ENCODE peak calls at places on chromosomes 7 and 10, in eight cellular contexts. P, Y, F, N, M, C, W and R are unnamed samples.

GRCh38 chr7:104625956-104626355 is 297.6 kb downstream of the LHFPL3 start:
- DNase-seq in F (no peak), Y (no peak), P (no peak), M (no peak), W (no peak), C (no peak), N (no peak), R (no peak)

GRCh38 chr7:134188311-134188710 is 61.2 kb downstream of the LRGUK start:
- DNase-seq in F (no peak), C (no peak), P (no peak), N (no peak), M (no peak), W (no peak), Y (no peak), R (no peak)

GRCh38 chr10:97850446-97850845 is 803 bp downstream of the GOLGA7B start:
- DNase-seq in N (no peak), Y (no peak), W (no peak), P (no peak), F (no peak), C (no peak), M (no peak), R (no peak)

GRCh38 chr7:69448071-69448470 is 150.2 kb upstream of the AUTS2 start:
- DNase-seq in N (no peak), M (no peak), Y (no peak), W (peak), C (no peak), F (no peak), P (no peak), R (no peak)

GRCh38 chr7:2175514-2175913 is 57.2 kb downstream of the MAD1L1 start:
- DNase-seq in F (no peak), W (peak), M (peak), N (peak), Y (no peak), C (no peak), P (no peak), R (no peak)

GRCh38 chr7:32119790-32120196 is 49.6 kb upstream of the PDE1C start:
- DNase-seq in W (no peak), F (no peak), Y (no peak), C (no peak), N (no peak), M (no peak), P (no peak), R (no peak)

GRCh38 chr7:50069613-50070012 is 23.4 kb downstream of the ZPBP start:
- DNase-seq in W (peak), M (no peak), C (peak), P (no peak), N (peak), Y (peak), F (no peak), R (no peak)

GRCh38 chr7:115724400-115725056 is 306.0 kb downstream of the TFEC start:
- DNase-seq in P (no peak), F (no peak), W (no peak), N (no peak), M (no peak), C (no peak), Y (no peak), R (no peak)

GRCh38 chr7:127251048-127251451 is 1.7 kb downstream of the GRM8 start:
- DNase-seq in C (no peak), F (no peak), Y (no peak), W (no peak), N (no peak), P (no peak), M (no peak), R (no peak)

GRCh38 chr7:1950623-1951523 is 280.8 kb downstream of the ELFN1 start:
- DNase-seq in N (peak), W (peak), M (no peak), P (no peak), Y (peak), F (peak), C (peak), R (peak)

GRCh38 chr10:48614481-48615383 is 9.9 kb upstream of the ARHGAP22 start:
- DNase-seq in F (no peak), Y (no peak), P (no peak), M (peak), N (peak), W (peak), C (no peak), R (no peak)

GRCh38 chr7:91264083-91264923 is at the start of gene FZD1:
- DNase-seq in N (peak), W (peak), P (peak), C (peak), F (peak), Y (peak), M (peak), R (peak)

GRCh38 chr10:34717429-34717828 is 97.7 kb downstream of the PARD3 start:
- DNase-seq in P (no peak), C (no peak), Y (no peak), N (no peak), F (no peak), W (no peak), M (no peak), R (no peak)

GRCh38 chr7:6637544-6638229 is 569 bp downstream of the ZNF316 start:
- DNase-seq in C (peak), M (peak), F (no peak), Y (peak), N (peak), P (peak), W (peak), R (no peak)

GRCh38 chr10:104267721-104268690 is 978 bp upstream of the GSTO2 start:
- DNase-seq in F (no peak), W (no peak), M (peak), Y (no peak), P (no peak), C (no peak), N (peak), R (no peak)

GRCh38 chr10:59621771-59622170 is 87.9 kb downstream of the SLC16A9 start:
- DNase-seq in W (no peak), Y (no peak), M (no peak), C (no peak), F (no peak), N (no peak), P (no peak), R (no peak)

GRCh38 chr10:101394522-101395133 is 40.7 kb downstream of the BTRC start:
- DNase-seq in C (no peak), M (peak), W (no peak), P (no peak), N (peak), F (no peak), Y (no peak), R (no peak)

GRCh38 chr7:122225874-122226273 is 78.7 kb downstream of the FEZF1 start:
- DNase-seq in M (no peak), W (no peak), N (no peak), F (no peak), C (no peak), Y (no peak), P (no peak), R (no peak)

GRCh38 chr7:134714791-134715190 is 64.6 kb upstream of the CALD1 start:
- DNase-seq in M (no peak), C (no peak), N (no peak), P (no peak), Y (no peak), F (no peak), W (no peak), R (no peak)

GRCh38 chr10:69417542-69417941 is 824 bp upstream of the TACR2 start:
- DNase-seq in Y (no peak), P (no peak), W (no peak), C (no peak), M (no peak), N (no peak), F (no peak), R (no peak)

GRCh38 chr7:142445019-142445686 is 187.3 kb upstream of the PRSS58 start:
- DNase-seq in Y (no peak), M (no peak), F (no peak), P (no peak), C (no peak), N (no peak), W (no peak), R (no peak)

GRCh38 chr7:125061776-125062397 is 132.3 kb upstream of the POT1 start:
- DNase-seq in W (peak), M (peak), P (no peak), Y (no peak), C (no peak), F (no peak), N (peak), R (no peak)

GRCh38 chr7:18906901-18907300 is 210.5 kb downstream of the TWIST1 start:
- DNase-seq in C (no peak), Y (no peak), P (no peak), F (no peak), W (no peak), M (peak), N (no peak), R (no peak)

GRCh38 chr7:55071411-55072188 is 52.8 kb downstream of the EGFR start:
- DNase-seq in Y (no peak), W (no peak), C (no peak), P (no peak), F (no peak), N (peak), M (peak), R (no peak)

GRCh38 chr7:158647475-158647792 is 57.2 kb downstream of the NCAPG2 start:
- DNase-seq in M (no peak), W (no peak), F (no peak), C (no peak), N (no peak), P (no peak), Y (no peak), R (no peak)

GRCh38 chr7:101294832-101295121 is 26.8 kb downstream of the IFT22 start:
- DNase-seq in P (no peak), Y (no peak), C (no peak), W (no peak), M (no peak), F (no peak), N (no peak), R (no peak)

GRCh38 chr7:150631084-150631824 is 931 bp downstream of the GIMAP6 start:
- DNase-seq in F (no peak), P (no peak), W (no peak), C (peak), M (no peak), Y (peak), N (no peak), R (no peak)

GRCh38 chr10:102395677-102396197 is at the start of gene NFKB2:
- DNase-seq in M (peak), F (no peak), N (no peak), C (no peak), Y (no peak), P (no peak), W (no peak), R (no peak)

GRCh38 chr10:119781498-119781897 is 55.6 kb downstream of the INPP5F start:
- DNase-seq in M (no peak), N (no peak), P (no peak), Y (no peak), C (no peak), F (no peak), W (no peak), R (no peak)

GRCh38 chr7:27424231-27424630 is 181.6 kb downstream of the EVX1 start:
- DNase-seq in N (no peak), F (no peak), P (no peak), W (no peak), Y (no peak), C (no peak), M (no peak), R (no peak)

GRCh38 chr7:157410831-157411556 is 74.2 kb downstream of the DNAJB6 start:
- DNase-seq in F (no peak), N (no peak), Y (peak), P (no peak), W (no peak), C (no peak), M (no peak), R (peak)

GRCh38 chr10:74585231-74586087 is 240.9 kb upstream of the KAT6B start:
- DNase-seq in N (peak), M (peak), W (peak), F (no peak), C (peak), P (no peak), Y (no peak), R (no peak)

GRCh38 chr7:31896929-31897328 is 173.3 kb downstream of the PDE1C start:
- DNase-seq in Y (no peak), N (no peak), C (no peak), P (no peak), F (no peak), W (no peak), M (no peak), R (no peak)

GRCh38 chr7:29588900-29589696 is 25.5 kb downstream of the PRR15 start:
- DNase-seq in W (peak), N (peak), C (peak), P (peak), M (peak), F (no peak), Y (no peak), R (no peak)

GRCh38 chr10:62590305-62590704 is 214.2 kb upstream of the ADO start:
- DNase-seq in C (no peak), M (peak), F (no peak), W (peak), P (no peak), Y (no peak), N (no peak), R (no peak)

GRCh38 chr7:112745635-112746034 is 44.6 kb downstream of the TMEM168 start:
- DNase-seq in W (no peak), M (no peak), F (no peak), C (no peak), N (no peak), Y (no peak), P (no peak), R (no peak)

GRCh38 chr7:55481126-55481525 is 91.2 kb downstream of the VOPP1 start:
- DNase-seq in F (no peak), N (no peak), M (no peak), Y (no peak), W (no peak), C (peak), P (no peak), R (no peak)

GRCh38 chr10:86968271-86968993 is at the start of gene ADIRF:
- DNase-seq in C (peak), W (no peak), F (peak), P (no peak), M (no peak), Y (peak), N (no peak), R (peak)

GRCh38 chr10:104556831-104557230 is 84.3 kb upstream of the SORCS3 start:
- DNase-seq in M (no peak), P (no peak), C (no peak), F (no peak), W (no peak), N (no peak), Y (no peak), R (no peak)

DNA sequence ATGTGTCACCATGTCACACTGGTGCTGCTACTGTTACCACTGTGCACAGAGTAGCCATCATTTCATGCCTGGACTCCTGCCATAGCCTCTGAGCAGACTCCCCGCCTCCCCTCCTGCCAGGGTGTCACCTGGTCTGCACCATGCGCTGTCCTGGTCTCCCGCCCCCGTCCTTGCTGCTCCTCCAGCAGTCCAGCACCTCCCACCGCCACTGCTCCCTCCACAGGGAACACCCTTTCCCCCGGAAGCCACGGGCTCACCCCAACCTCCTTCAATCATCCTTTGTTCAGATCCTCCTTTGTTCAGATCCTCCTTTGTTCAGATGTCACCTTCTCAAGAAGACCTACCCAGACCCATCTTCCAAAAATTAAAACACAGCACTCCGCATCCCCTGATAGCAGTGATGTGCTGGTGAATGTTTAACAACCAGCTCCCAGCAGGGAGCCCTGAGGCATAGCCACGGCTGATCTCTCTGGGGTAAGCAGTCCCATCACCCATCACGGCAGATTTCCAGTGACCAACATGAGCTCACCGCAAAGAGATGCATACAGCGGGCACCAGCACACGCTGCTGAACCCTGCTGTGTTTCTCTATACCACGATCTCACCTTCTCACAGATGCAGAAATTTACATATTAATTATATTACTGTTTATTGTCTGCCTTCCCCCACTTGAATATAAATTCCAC is 237.7 kb downstream of the USP6NL start:
- DNase-seq in P (no peak), F (no peak), N (no peak), M (no peak), W (peak), Y (no peak), C (no peak), R (no peak)
- TF ChIP-seq CTCF in P (no peak), F (no peak), N (no peak), M (no peak), W (no peak), Y (no peak), C (no peak), R (no peak)

GRCh38 chr10:117477961-117478670 is 64.4 kb upstream of the EMX2 start:
- DNase-seq in M (peak), Y (no peak), C (no peak), W (peak), P (no peak), N (peak), F (no peak), R (no peak)
- TF ChIP-seq CTCF in M (peak), Y (no peak), C (no peak), W (no peak), P (peak), N (no peak), F (peak), R (peak)

GRCh38 chr7:78587443-78588044 is 789.0 kb downstream of the PHTF2 start:
- DNase-seq in N (peak), Y (no peak), M (peak), F (no peak), W (no peak), C (no peak), P (no peak), R (no peak)
- TF ChIP-seq CTCF in N (peak), Y (no peak), M (peak), F (no peak), W (peak), C (no peak), P (peak), R (peak)

DNA sequence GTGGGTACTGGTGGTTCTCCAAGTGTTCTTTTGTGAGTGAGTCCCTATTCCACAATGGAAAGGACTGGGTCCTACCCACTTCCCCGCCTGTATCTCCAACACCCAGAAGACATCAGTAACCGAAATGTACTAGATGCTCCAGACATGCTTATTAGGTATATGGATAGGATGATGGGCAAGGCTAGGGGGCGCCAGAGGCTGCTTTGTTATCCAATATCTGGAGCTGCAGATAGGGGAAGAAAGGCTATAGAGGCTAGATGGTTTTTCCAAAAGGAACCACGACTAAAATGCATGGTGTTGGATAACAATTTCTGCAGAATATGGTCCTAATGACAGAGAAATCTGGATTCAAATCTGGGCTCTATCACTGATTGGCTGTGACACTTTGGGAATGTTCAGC is 56.2 kb upstream of the TM9SF3 start:
- DNase-seq in W (peak), C (peak), Y (peak), M (peak), F (peak), N (no peak), P (peak), R (no peak)
- TF ChIP-seq CTCF in W (peak), C (peak), Y (peak), M (peak), F (peak), N (peak), P (peak), R (peak)

DNA sequence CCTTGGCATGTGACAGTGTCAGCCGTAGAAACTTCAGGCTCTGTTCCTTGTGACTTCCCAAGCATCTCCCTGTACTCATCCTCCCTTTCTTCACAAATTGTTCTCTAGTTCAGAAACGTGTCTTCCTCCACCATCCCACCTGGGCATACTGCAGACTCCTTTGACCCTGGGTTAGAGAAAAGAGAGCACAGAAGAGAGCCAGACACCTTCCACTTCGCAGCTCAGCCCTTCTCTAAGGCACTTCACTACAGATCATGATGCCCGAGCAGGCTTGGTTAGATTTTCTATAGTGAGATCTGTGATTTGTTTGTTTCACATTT is 70.6 kb downstream of the XPNPEP1 start:
- DNase-seq in W (no peak), P (no peak), N (no peak), C (no peak), Y (no peak), M (no peak), F (no peak), R (no peak)
- TF ChIP-seq CTCF in W (no peak), P (peak), N (no peak), C (no peak), Y (peak), M (no peak), F (no peak), R (peak)

GRCh38 chr10:6273351-6273750 is 70.6 kb downstream of the PFKFB3 start:
- DNase-seq in C (no peak), F (no peak), W (no peak), Y (peak), N (no peak), P (no peak), M (no peak), R (no peak)

GRCh38 chr10:6272126-6272525 is 69.4 kb downstream of the PFKFB3 start:
- DNase-seq in Y (no peak), F (no peak), P (no peak), M (no peak), W (no peak), N (no peak), C (no peak), R (no peak)

GRCh38 chr10:6274040-6274439 is 71.3 kb downstream of the PFKFB3 start:
- DNase-seq in F (no peak), C (no peak), P (no peak), N (peak), Y (no peak), M (peak), W (no peak), R (no peak)

GRCh38 chr10:6274504-6274903 is 71.8 kb downstream of the PFKFB3 start:
- DNase-seq in W (no peak), N (no peak), Y (no peak), F (no peak), M (no peak), C (no peak), P (no peak), R (no peak)

DNA sequence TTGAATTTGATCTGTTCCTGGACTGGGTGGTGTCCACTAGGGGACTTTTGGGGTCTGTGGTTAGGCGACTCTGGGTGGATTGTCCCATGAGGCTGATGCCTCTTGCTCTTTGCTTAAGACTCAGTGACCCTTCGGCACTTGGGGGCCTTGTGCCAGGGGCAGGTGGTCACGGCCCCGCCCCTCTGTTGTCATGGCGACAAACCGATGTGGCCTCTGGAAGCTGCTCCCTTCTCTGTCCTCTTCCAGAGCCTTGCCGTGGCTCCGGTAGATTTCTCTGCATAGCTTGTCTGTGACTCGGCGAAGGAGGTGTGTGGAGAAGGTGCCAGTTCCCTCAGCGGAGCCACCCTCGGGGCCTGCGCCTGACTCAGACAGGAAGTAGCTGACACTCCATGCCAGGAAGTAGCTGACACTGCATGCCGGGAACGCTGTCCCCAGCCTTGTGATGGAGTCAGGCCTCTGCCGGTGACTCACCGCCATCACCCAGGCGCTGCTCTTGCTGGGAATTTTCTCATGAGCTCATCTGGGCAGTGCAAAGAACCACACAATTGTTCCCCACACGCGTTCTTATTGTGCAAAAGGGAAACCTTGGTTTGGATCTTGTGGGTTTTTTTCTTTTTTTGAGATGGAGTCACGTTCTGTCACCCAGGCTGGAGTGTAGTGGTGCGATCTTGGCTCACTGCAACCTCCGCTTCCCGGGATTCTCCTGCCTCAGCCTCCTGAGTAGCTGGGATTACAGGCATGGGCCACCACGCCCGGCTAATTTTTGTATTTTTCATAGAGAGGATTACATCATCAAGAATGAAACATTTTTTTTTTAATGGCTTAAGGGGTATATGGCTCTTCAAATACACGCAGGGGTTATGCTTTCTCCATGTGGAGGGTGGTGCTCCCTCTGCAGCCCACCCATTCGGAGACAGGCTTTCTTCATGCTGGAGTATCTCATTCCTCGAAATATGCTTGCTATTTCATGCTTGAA is 72.6 kb downstream of the PFKFB3 start:
- DNase-seq in C (peak), N (peak), Y (peak), W (peak), P (peak), M (peak), F (peak), R (peak)
- TF ChIP-seq CTCF in C (no peak), N (no peak), Y (no peak), W (peak), P (no peak), M (peak), F (no peak), R (peak)